ENCODE peak calls at places on chromosome 21, in five cellular contexts. J, Z, X, Y and S are unnamed samples.

GRCh38 chr21:46151261-46151988 is 4.0 kb downstream of the FTCD start:
- DNase-seq in Z (no peak), X (peak), Y (no peak), J (no peak), S (no peak)

GRCh38 chr21:35593000-35593502 is 467.3 kb downstream of the SETD4 start:
- DNase-seq in X (no peak), Z (no peak), Y (no peak), J (no peak), S (no peak)

GRCh38 chr21:34603710-34604057 is 11.2 kb downstream of the RCAN1 start:
- DNase-seq in J (no peak), Y (no peak), Z (no peak), X (no peak), S (no peak)

GRCh38 chr21:38993561-38993960 is 187.8 kb downstream of the ETS2 start:
- DNase-seq in Z (no peak), J (no peak), X (no peak), Y (no peak), S (no peak)

GRCh38 chr21:34533938-34534337 is 21.9 kb upstream of the KCNE1 start:
- DNase-seq in J (no peak), Z (no peak), X (no peak), Y (no peak), S (no peak)

GRCh38 chr21:32753818-32754610 is 17.5 kb downstream of the PAXBP1 start:
- DNase-seq in Z (no peak), X (no peak), J (no peak), Y (no peak), S (no peak)

GRCh38 chr21:43209575-43210453 is 41.0 kb downstream of the CRYAA start:
- DNase-seq in Z (no peak), Y (no peak), J (no peak), X (peak), S (no peak)

GRCh38 chr21:37532868-37533780 is 166.6 kb downstream of the DYRK1A start:
- DNase-seq in Y (no peak), J (no peak), X (peak), Z (peak), S (peak)

GRCh38 chr21:39538453-39539042 is 74.2 kb upstream of the B3GALT5 start:
- DNase-seq in X (no peak), J (no peak), Z (no peak), Y (no peak), S (no peak)

GRCh38 chr21:29152936-29153335 is 22.5 kb downstream of the MAP3K7CL start:
- DNase-seq in Y (no peak), Z (no peak), X (no peak), J (no peak), S (no peak)

GRCh38 chr21:33643658-33644311 is 1.5 kb downstream of the ITSN1 start:
- DNase-seq in Z (no peak), Y (no peak), J (no peak), X (no peak), S (no peak)

GRCh38 chr21:38258803-38259485 is 2.2 kb downstream of the KCNJ15 start:
- DNase-seq in Y (no peak), J (no peak), Z (no peak), X (no peak), S (no peak)

GRCh38 chr21:34812510-34813265 is 143.9 kb downstream of the CLIC6 start:
- DNase-seq in J (no peak), X (no peak), Y (no peak), Z (no peak), S (no peak)

GRCh38 chr21:34949499-34949898 is 99.6 kb downstream of the RUNX1 start:
- DNase-seq in Z (no peak), Y (no peak), J (no peak), X (no peak), S (no peak)

GRCh38 chr21:23585419-23585818 is 2021.9 kb downstream of the MRPL39 start:
- DNase-seq in Z (no peak), X (no peak), Y (no peak), J (peak), S (no peak)

GRCh38 chr21:36330904-36331303 is 10.9 kb downstream of the MORC3 start:
- DNase-seq in J (peak), Y (peak), X (no peak), Z (peak), S (peak)

GRCh38 chr21:46005081-46005480 is 23.5 kb downstream of the COL6A1 start:
- DNase-seq in Y (peak), J (no peak), Z (no peak), X (no peak), S (no peak)

GRCh38 chr21:33383056-33383888 is 19.9 kb upstream of the IFNGR2 start:
- DNase-seq in Y (peak), J (peak), X (peak), Z (peak), S (peak)

GRCh38 chr21:38973552-38973951 is 167.8 kb downstream of the ETS2 start:
- DNase-seq in J (no peak), X (no peak), Y (no peak), Z (no peak), S (no peak)

GRCh38 chr21:39111928-39112327 is 71.3 kb downstream of the PSMG1 start:
- DNase-seq in Z (no peak), J (no peak), Y (no peak), X (no peak), S (no peak)

GRCh38 chr21:43345746-43346409 is 81.1 kb downstream of the SIK1 start:
- DNase-seq in X (no peak), Z (no peak), J (no peak), Y (no peak), S (no peak)

GRCh38 chr21:24590261-24590660 is 1017.0 kb downstream of the MRPL39 start:
- DNase-seq in X (no peak), J (no peak), Z (no peak), Y (no peak), S (no peak)

GRCh38 chr21:35319684-35320083 is 270.6 kb upstream of the RUNX1 start:
- DNase-seq in J (no peak), Y (no peak), Z (no peak), X (no peak), S (no peak)

GRCh38 chr21:16608209-16608830 is 878.5 kb downstream of the USP25 start:
- DNase-seq in J (no peak), X (no peak), Z (no peak), Y (no peak), S (no peak)
- TF ChIP-seq CTCF in J (peak), X (no peak), Z (no peak), Y (peak), S (no peak)

GRCh38 chr21:41378849-41379248 is 17.0 kb downstream of the MX2 start:
- DNase-seq in Z (no peak), X (no peak), Y (no peak), J (no peak), S (no peak)
- TF ChIP-seq CTCF in Z (no peak), X (no peak), Y (no peak), J (peak), S (no peak)

GRCh38 chr21:44710756-44711326 is 531 bp downstream of the TSPEAR start:
- DNase-seq in X (peak), Z (no peak), J (no peak), Y (no peak), S (no peak)
- TF ChIP-seq CTCF in X (no peak), Z (no peak), J (no peak), Y (no peak), S (no peak)

GRCh38 chr21:41759926-41760325 is 6.9 kb downstream of the RIPK4 start:
- DNase-seq in Y (no peak), J (no peak), Z (no peak), X (no peak), S (no peak)
- TF ChIP-seq CTCF in Y (no peak), J (no peak), Z (no peak), X (no peak), S (no peak)

DNA sequence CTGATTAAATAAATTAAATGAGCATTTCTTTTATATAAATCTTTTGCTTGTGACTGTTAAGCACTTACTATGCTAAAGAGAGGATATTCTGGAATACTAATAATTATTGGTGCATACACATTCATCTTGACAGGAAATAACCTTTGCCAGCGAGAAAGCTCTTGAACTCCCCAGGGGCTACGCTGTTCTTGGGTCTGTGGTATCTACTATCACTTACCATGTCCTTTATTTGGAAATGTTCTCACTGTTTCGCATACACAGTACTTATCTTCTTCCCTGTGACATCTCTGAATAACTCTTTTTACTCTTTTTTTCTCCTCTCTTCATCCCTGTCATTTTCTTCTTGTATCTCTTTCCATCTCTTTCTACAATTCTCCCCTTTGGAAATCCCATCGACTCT is 178.7 kb downstream of the GABPA start:
- DNase-seq in Y (no peak), J (no peak), X (no peak), Z (no peak), S (no peak)
- TF ChIP-seq CTCF in Y (no peak), J (no peak), X (no peak), Z (no peak), S (no peak)

GRCh38 chr21:21973806-21974205 is 975.6 kb downstream of the NCAM2 start:
- DNase-seq in X (no peak), Y (no peak), Z (no peak), J (no peak), S (no peak)
- TF ChIP-seq CTCF in X (no peak), Y (no peak), Z (no peak), J (no peak), S (no peak)

GRCh38 chr21:31498985-31499384 is 154.9 kb upstream of the TIAM1 start:
- DNase-seq in Z (no peak), J (no peak), X (no peak), Y (no peak), S (no peak)
- TF ChIP-seq CTCF in Z (no peak), J (no peak), X (no peak), Y (no peak), S (peak)

GRCh38 chr21:44931137-44931500 is 8.7 kb upstream of the SLX9 start:
- DNase-seq in J (no peak), Y (peak), Z (no peak), X (no peak), S (peak)

GRCh38 chr21:44931501-44932365 is 8.1 kb upstream of the SLX9 start:
- DNase-seq in Y (peak), J (no peak), Z (no peak), X (no peak), S (peak)

GRCh38 chr21:44933938-44934260 is 5.9 kb upstream of the SLX9 start:
- DNase-seq in J (no peak), X (no peak), Y (no peak), Z (no peak), S (no peak)

GRCh38 chr21:44933199-44933937 is 6.5 kb upstream of the SLX9 start:
- DNase-seq in Z (no peak), Y (peak), X (no peak), J (no peak), S (no peak)

GRCh38 chr21:44932366-44933181 is 7.3 kb upstream of the SLX9 start:
- DNase-seq in J (no peak), Z (peak), X (no peak), Y (peak), S (peak)
- TF ChIP-seq CTCF in J (peak), Z (peak), X (no peak), Y (peak), S (peak)